ENCODE peak calls at places on chromosomes 13 and 19, in ten cellular contexts. X is brain microvascular endothelial cell, U is dorsolateral prefrontal cortex, N is psoas muscle, F is esophagus muscularis mucosa, Q is sigmoid colon, Z is NB4, G is adrenal gland, H is RWPE2, L is AG09309. I is an unnamed sample.
A peak's percentile ranks its signal among the peaks of the same experiment; 100 is the strongest.

GRCh38 chr13:47085346-47085745 is 188.5 kb upstream of the HTR2A start:
- DNase-seq in L (peak; percentile 35), F (no peak), Q (no peak), U (no peak), N (no peak), G (no peak), H (no peak), X (no peak), Z (no peak), I (peak; percentile 72)

GRCh38 chr13:79936368-79937136 is 404.4 kb downstream of the SPRY2 start:
- DNase-seq in Z (no peak), X (peak; percentile 99), H (peak; percentile 58), U (peak; percentile 78), Q (no peak), G (no peak), F (no peak), L (peak; percentile 100), N (no peak), I (peak; percentile 100)

GRCh38 chr19:29216021-29216420 is 3.1 kb upstream of the UQCRFS1 start:
- DNase-seq in N (no peak), G (no peak), Q (no peak), U (no peak), F (no peak), H (no peak), X (no peak), Z (no peak), L (no peak), I (no peak)

GRCh38 chr13:113788413-113789135 is 29.5 kb downstream of the TMEM255B start:
- DNase-seq in N (peak; percentile 44), X (no peak), L (no peak), H (no peak), U (no peak), Z (no peak), G (no peak), Q (no peak), F (no peak), I (no peak)

GRCh38 chr19:42268142-42268703 is 829 bp upstream of the CIC start:
- DNase-seq in H (peak; percentile 98), U (peak; percentile 100), G (peak; percentile 100), Z (peak; percentile 97), N (peak; percentile 98), F (peak; percentile 100), L (peak; percentile 98), Q (peak; percentile 100), X (peak; percentile 99), I (peak; percentile 100)

GRCh38 chr13:96052655-96053002 is 572 bp downstream of the UGGT2 start:
- DNase-seq in F (no peak), H (no peak), G (no peak), U (no peak), N (no peak), X (peak; percentile 32), L (peak; percentile 33), Q (no peak), Z (peak; percentile 76), I (peak; percentile 60)

GRCh38 chr13:80945328-80945727 is 604.4 kb upstream of the SPRY2 start:
- DNase-seq in Q (no peak), F (no peak), L (no peak), N (no peak), U (peak; percentile 40), G (no peak), Z (no peak), X (no peak), H (no peak), I (no peak)

GRCh38 chr13:75544681-75545333 is 4.8 kb upstream of the UCHL3 start:
- DNase-seq in X (peak; percentile 62), Q (no peak), N (no peak), U (no peak), F (no peak), G (no peak), Z (peak; percentile 18), L (peak; percentile 75), H (no peak), I (peak; percentile 90)

GRCh38 chr13:95049772-95050171 is 251.5 kb downstream of the ABCC4 start:
- DNase-seq in U (no peak), N (no peak), Q (no peak), F (no peak), X (no peak), Z (no peak), G (no peak), L (no peak), H (no peak), I (no peak)

GRCh38 chr19:5113101-5113557 is 144.2 kb downstream of the KDM4B start:
- DNase-seq in L (peak; percentile 17), X (peak; percentile 9), G (no peak), Q (no peak), Z (no peak), N (no peak), U (no peak), F (no peak), H (no peak), I (peak; percentile 16)

GRCh38 chr19:4183967-4184717 is 1.7 kb downstream of the ANKRD24 start:
- DNase-seq in H (no peak), F (no peak), U (peak; percentile 61), G (no peak), Z (peak; percentile 38), Q (no peak), L (no peak), X (no peak), N (peak; percentile 75), I (no peak)

DNA sequence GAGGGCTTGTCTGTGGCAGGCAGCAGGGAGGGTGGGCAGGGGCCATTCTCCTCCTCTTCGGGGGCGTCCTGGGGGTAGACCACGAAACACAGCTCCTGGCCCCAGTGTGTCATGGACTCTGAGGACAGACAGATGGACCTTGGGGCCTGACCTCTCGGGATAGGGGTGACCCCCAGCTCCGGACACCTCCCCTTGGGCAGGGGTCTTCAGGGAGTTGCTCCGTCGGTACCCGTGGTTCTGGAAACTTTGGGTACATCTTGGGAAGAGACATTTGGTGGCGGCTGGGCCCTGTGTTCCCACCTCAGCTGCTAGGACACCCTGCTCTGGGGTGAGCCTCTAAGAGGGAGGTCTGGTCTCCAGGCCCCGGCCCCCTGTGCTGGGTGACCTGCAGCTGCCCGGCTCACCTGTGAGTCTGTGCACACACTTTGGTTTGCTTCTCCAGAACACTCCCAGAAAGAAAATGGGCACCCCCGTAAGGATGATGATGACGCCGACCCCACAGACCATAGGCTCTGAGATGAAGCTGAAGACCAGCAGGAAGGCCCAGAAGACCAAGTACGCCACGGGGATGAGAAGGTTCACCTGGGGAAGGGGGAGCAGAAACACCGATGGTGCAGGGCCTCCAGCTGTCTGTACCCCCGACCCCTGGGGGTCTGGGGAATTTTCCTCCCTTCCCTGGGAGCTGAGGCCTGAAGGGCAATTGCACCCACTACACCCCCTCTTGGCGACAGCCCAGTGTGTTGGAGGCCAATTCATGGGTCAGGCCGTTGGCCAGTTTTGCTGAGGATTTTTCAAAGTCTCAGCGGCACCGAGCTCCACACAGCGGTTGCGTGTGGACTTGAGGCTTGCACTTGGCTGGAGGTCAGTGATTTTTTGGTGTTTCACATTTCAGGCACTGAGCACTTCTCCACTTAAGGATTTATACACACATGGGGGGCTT is 15.0 kb downstream of the LRP3 start:
- DNase-seq in H (no peak), U (no peak), X (no peak), F (no peak), Q (peak; percentile 56), Z (no peak), L (no peak), G (no peak), N (peak; percentile 68), I (peak; percentile 20)
- TF ChIP-seq CTCF in H (no peak), U (no peak), X (no peak), F (no peak), Q (no peak), Z (no peak), L (no peak), G (no peak), N (no peak), I (no peak)

GRCh38 chr13:41127746-41128145 is 4.9 kb downstream of the KBTBD6 start:
- DNase-seq in L (no peak), U (no peak), Z (no peak), X (no peak), Q (no peak), G (no peak), N (no peak), F (no peak), H (no peak), I (peak; percentile 24)

GRCh38 chr13:41132512-41133152 is at the start of gene KBTBD6:
- DNase-seq in H (peak; percentile 96), L (peak; percentile 94), F (peak; percentile 97), U (peak; percentile 97), X (peak; percentile 99), N (peak; percentile 98), G (peak; percentile 98), Q (peak; percentile 97), Z (peak; percentile 99), I (peak; percentile 99)

GRCh38 chr13:41133951-41134350 is 1.3 kb upstream of the KBTBD6 start:
- DNase-seq in X (no peak), G (no peak), Z (no peak), L (no peak), U (no peak), H (no peak), F (no peak), N (no peak), Q (no peak), I (no peak)

GRCh38 chr13:41130356-41130755 is 2.2 kb downstream of the KBTBD6 start:
- DNase-seq in N (no peak), Q (no peak), U (no peak), Z (peak; percentile 66), F (no peak), G (no peak), X (no peak), H (no peak), L (no peak), I (no peak)
- H3K4me3 ChIP-seq in N (peak overlapping the region; percentile 85), Q (peak overlapping the region; percentile 79), U (peak overlapping the region; percentile 29), Z (peak overlapping the region; percentile 72), F (peak overlapping the region; percentile 87), G (no peak overlapping the region), X (no peak overlapping the region), H (no peak overlapping the region), L (no peak overlapping the region), I (no peak overlapping the region)

DNA sequence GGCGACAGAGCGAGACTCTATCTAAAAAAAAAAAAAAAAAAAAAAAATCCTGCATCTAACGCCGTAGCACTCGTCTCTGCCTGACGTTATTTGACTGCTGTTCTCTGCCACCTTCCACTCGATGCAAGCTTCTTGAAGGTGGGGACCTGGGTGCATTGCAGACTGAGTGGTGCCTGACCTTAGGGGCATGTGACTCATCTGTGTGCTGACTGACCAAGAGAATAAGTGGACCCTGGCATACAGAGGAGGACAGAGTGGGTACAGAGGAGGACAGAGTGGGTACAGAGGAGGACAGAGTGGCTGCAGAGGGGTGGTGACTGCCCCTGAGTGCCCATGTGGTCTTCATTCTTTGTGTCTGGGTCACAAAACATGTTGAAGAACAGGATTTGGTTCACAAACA is 7.6 kb downstream of the WTIP start:
- DNase-seq in H (no peak), X (no peak), F (no peak), L (no peak), G (no peak), U (no peak), Z (no peak), N (no peak), Q (no peak), I (no peak)
- TF ChIP-seq CTCF in H (no peak), X (no peak), F (no peak), L (no peak), G (no peak), U (no peak), Z (no peak), N (no peak), Q (no peak), I (no peak)

DNA sequence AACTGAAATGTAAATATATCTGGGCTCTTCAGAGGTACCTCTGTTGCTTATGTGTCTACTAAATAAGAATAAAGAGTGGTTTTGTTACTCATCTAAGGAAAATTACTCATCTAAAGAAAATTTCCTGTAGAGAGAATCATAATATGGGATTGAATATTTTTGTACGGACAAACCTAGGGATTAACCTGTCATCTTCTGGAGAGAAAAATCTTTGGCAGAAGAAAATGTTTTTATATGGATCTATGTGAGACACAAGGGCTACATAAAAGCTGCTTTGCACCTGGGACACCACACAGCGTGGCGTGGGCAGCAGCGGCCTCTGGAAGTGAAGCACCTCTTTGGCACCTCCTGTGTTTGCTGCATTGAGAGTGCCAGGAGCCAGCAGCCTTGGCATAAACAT is 242.9 kb upstream of the DACH1 start:
- DNase-seq in N (no peak), F (no peak), Z (no peak), G (no peak), X (no peak), H (no peak), U (no peak), L (no peak), Q (no peak), I (no peak)
- H3K4me3 ChIP-seq in N (no peak overlapping the region), F (no peak overlapping the region), Z (no peak overlapping the region), G (no peak overlapping the region), X (no peak overlapping the region), H (no peak overlapping the region), U (no peak overlapping the region), L (no peak overlapping the region), Q (no peak overlapping the region), I (no peak overlapping the region)

I was measured in cardiac fibroblast.